ENCODE peak calls at places on chromosome 10, in four cellular contexts. One of them, this sample, is unnamed.

GRCh38 chr10:88028654-88029053 is 165.2 kb downstream of the PTEN start:
- DNase-seq in H1: no peak
- DNase-seq in K562: no peak
- DNase-seq in SK-N-SH: peak
- DNase-seq in this sample: no peak

GRCh38 chr10:123841115-123841514 is 50.5 kb downstream of the CPXM2 start:
- DNase-seq in H1: no peak
- DNase-seq in SK-N-SH: no peak
- DNase-seq in K562: no peak
- DNase-seq in this sample: no peak

GRCh38 chr10:24894728-24895127 is 57.7 kb downstream of the PRTFDC1 start:
- DNase-seq in H1: no peak
- DNase-seq in K562: no peak
- DNase-seq in SK-N-SH: no peak
- DNase-seq in this sample: no peak

GRCh38 chr10:124657806-124658205 is 86.4 kb downstream of the FAM53B start:
- DNase-seq in SK-N-SH: no peak
- DNase-seq in K562: no peak
- DNase-seq in H1: no peak
- DNase-seq in this sample: no peak

GRCh38 chr10:70094287-70094686 is 38.3 kb downstream of the AIFM2 start:
- DNase-seq in H1: no peak
- DNase-seq in SK-N-SH: no peak
- DNase-seq in K562: no peak
- DNase-seq in this sample: no peak

GRCh38 chr10:69483988-69484387 is 32.7 kb downstream of the TSPAN15 start:
- DNase-seq in K562: no peak
- DNase-seq in SK-N-SH: no peak
- DNase-seq in H1: no peak
- DNase-seq in this sample: no peak

GRCh38 chr10:126156012-126156411 is 232.3 kb downstream of the ADAM12 start:
- DNase-seq in H1: no peak
- DNase-seq in SK-N-SH: no peak
- DNase-seq in K562: no peak
- DNase-seq in this sample: no peak

GRCh38 chr10:106535304-106535964 is 629.1 kb downstream of the SORCS1 start:
- DNase-seq in H1: no peak
- DNase-seq in SK-N-SH: no peak
- DNase-seq in K562: no peak
- DNase-seq in this sample: peak

GRCh38 chr10:100153239-100153840 is 32.5 kb downstream of the ERLIN1 start:
- DNase-seq in K562: no peak
- DNase-seq in SK-N-SH: peak
- DNase-seq in H1: no peak
- DNase-seq in this sample: no peak

GRCh38 chr10:49151025-49151445 is 17.2 kb upstream of the FAM170B start:
- DNase-seq in SK-N-SH: peak
- DNase-seq in K562: no peak
- DNase-seq in H1: no peak
- DNase-seq in this sample: no peak

GRCh38 chr10:33600381-33600780 is 265.9 kb upstream of the NRP1 start:
- DNase-seq in SK-N-SH: no peak
- DNase-seq in K562: no peak
- DNase-seq in H1: no peak
- DNase-seq in this sample: no peak

GRCh38 chr10:129778571-129778970 is 185.5 kb downstream of the EBF3 start:
- DNase-seq in SK-N-SH: no peak
- DNase-seq in H1: no peak
- DNase-seq in K562: no peak
- DNase-seq in this sample: no peak

GRCh38 chr10:127310932-127311331 is 114.5 kb upstream of the INSYN2A start:
- DNase-seq in K562: no peak
- DNase-seq in H1: no peak
- DNase-seq in SK-N-SH: no peak
- DNase-seq in this sample: no peak
- TF ChIP-seq TEAD4 in K562: no peak
- TF ChIP-seq TEAD4 in H1: no peak
- TF ChIP-seq TEAD4 in SK-N-SH: no peak
- TF ChIP-seq TEAD4 in this sample: no peak

DNA sequence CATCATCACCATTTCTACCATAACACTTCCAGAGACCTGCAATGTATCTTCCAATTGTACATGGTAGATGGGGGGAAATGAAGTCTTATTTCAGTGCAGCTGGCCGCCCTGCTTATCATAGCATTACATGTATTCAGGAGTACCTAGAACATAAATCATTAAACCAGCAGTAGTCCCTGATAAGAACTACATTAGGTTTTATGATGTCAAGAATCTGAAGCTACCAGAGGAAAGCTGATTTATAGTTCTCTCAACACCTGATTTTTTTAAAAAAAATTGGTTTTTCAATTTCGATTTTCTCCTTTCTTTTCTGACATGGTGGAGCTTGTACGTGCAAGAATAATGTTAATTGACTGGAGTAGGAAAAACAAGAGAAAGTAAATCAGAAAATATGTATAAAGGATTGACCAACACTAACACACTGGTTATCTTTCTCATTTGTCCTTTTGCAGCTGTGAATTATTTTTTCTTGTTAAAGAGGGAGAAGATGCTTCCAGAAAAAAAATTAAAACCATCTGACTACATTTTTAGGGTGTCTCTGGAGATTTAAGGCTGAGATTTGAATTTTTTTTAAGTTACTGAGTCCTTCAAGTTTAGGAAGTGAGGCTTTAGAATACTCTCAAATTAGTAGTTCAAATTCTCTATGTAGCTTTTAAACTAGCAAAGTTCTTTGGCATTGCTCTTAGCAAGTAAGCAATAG is 59.1 kb downstream of the CSTF2T start:
- DNase-seq in H1: no peak
- DNase-seq in SK-N-SH: no peak
- DNase-seq in K562: no peak
- DNase-seq in this sample: no peak
- TF ChIP-seq TEAD4 in H1: no peak
- TF ChIP-seq TEAD4 in SK-N-SH: no peak
- TF ChIP-seq TEAD4 in K562: no peak
- TF ChIP-seq TEAD4 in this sample: no peak

GRCh38 chr10:74213571-74214162 is 62.6 kb downstream of the ADK start:
- DNase-seq in SK-N-SH: peak
- DNase-seq in K562: peak
- DNase-seq in H1: no peak
- DNase-seq in this sample: peak
- TF ChIP-seq TEAD4 in SK-N-SH: no peak
- TF ChIP-seq TEAD4 in K562: no peak
- TF ChIP-seq TEAD4 in H1: no peak
- TF ChIP-seq TEAD4 in this sample: no peak

DNA sequence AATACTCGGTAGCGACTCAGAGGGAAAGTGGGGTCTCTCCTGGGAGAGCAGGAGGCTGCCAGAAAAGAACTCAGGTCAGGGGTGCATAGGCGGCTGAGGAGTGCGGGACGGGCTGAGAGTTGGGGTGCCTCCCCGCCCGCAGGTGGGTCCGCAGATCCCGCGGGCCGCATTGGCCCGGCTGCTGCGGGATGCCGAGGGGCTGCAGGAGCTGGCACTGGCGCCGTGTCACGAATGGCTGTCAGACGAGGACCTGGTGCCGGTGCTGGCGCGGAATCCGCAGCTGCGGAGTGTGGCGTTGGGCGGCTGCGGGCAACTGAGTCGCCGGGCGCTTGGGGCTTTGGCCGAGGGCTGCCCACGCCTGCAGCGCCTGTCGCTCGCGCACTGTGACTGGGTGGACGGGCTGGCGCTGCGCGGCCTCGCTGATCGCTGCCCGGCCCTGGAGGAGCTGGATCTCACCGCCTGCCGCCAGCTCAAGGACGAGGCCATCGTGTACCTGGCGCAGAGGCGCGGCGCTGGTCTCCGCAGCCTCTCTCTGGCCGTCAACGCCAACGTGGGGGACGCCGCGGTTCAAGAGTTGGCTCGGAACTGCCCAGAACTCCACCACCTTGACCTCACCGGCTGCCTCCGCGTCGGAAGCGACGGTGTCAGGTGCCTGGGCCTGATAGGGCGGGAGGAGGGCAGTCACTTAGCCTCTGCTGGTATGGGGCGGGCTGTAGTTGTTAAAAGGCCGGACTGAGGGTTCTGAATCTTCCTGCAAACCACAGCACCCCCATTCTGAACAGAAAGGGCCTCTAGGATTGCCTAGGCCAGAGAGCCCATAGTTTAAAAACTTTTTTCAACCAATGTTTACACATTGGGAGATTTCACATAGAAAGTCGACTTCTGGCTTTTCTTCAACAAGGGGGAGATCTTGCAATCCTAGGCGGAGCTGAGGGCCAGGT is 1.3 kb downstream of the FBXL15 start:
- DNase-seq in K562: peak
- DNase-seq in H1: peak
- DNase-seq in SK-N-SH: peak
- DNase-seq in this sample: peak
- TF ChIP-seq TEAD4 in K562: no peak
- TF ChIP-seq TEAD4 in H1: no peak
- TF ChIP-seq TEAD4 in SK-N-SH: no peak
- TF ChIP-seq TEAD4 in this sample: no peak

DNA sequence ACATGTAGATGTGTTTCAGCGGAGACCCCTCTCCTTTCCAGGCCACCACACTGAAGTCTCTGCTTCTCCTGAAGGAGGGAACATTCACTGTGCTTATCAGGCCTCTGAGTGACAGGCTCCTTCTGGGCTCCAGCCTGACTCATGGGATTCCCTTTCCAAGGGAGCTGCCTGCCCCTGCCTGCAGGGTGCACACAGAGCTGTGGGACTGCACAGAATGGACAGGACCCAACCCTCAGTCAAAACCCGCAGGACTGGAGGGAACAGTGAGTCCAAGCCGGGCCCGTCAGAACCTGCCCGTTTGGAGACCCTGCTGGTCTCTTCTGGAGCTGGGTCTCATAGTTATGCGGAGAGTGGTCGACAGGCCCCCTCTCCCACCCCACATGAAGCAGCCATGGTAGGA is 32.6 kb downstream of the PLAC9 start:
- DNase-seq in K562: no peak
- DNase-seq in SK-N-SH: no peak
- DNase-seq in H1: no peak
- DNase-seq in this sample: no peak
- TF ChIP-seq TEAD4 in K562: no peak
- TF ChIP-seq TEAD4 in SK-N-SH: no peak
- TF ChIP-seq TEAD4 in H1: no peak
- TF ChIP-seq TEAD4 in this sample: no peak

DNA sequence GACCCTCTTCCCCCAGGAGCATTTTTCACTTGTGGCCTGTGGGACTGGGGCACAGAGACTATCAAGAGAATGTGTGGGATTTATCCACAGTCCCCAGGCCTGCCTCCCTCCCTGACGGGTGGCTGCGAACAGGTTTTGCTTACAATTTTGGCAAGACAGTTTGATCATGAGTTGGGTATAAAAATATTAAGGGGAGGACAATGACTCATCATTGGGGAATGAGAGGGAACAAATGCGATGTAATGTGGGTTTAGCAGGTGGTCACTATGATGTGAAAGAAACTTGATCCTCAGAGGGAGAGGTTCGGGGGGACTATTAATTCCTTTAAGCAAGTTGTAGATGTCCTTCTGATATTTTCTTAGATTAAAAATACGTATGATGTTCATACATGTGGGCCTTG is 52.2 kb downstream of the EMX2 start:
- DNase-seq in K562: no peak
- DNase-seq in SK-N-SH: no peak
- DNase-seq in H1: no peak
- DNase-seq in this sample: no peak
- TF ChIP-seq TEAD4 in K562: no peak
- TF ChIP-seq TEAD4 in SK-N-SH: no peak
- TF ChIP-seq TEAD4 in H1: no peak
- TF ChIP-seq TEAD4 in this sample: no peak

DNA sequence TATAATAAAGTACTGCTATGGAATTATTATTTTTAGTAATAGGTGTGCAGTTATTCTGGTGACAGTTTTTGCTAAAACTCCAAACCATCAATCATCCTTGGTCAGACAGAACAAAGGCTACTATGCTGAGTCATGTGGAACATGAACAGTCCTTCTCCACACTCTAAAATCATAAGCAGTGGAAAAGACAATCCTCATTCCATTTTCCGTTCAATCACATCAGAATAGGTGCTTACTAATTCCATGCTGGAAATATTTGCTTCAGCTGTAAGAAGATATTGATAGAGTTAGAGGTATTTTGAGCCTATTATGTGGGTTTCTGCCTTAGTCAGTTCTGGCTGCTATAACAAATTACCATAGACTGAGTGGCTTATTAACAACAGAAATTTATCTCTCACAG is 82.9 kb downstream of the FAM13C start:
- DNase-seq in K562: no peak
- DNase-seq in H1: no peak
- DNase-seq in SK-N-SH: no peak
- DNase-seq in this sample: no peak
- TF ChIP-seq TEAD4 in K562: no peak
- TF ChIP-seq TEAD4 in H1: no peak
- TF ChIP-seq TEAD4 in SK-N-SH: no peak
- TF ChIP-seq TEAD4 in this sample: no peak